ENCODE peak calls at places on chromosomes 11 and 22, in six cellular contexts. B is LHCN-M2, I is Daoy, P is EH, Q is spleen, C is globus pallidus. H is an unnamed sample.

GRCh38 chr22:50252081-50253045 is 1.3 kb upstream of the HDAC10 start:
- DNase-seq in B (peak), I (peak), P (peak), Q (peak), C (no peak), H (peak)

GRCh38 chr22:38504731-38505594 is 1.1 kb downstream of the DDX17 start:
- DNase-seq in B (peak), I (peak), P (peak), Q (peak), C (no peak), H (peak)

GRCh38 chr22:23499845-23500500 is 80.1 kb downstream of the IGLL1 start:
- DNase-seq in B (no peak), I (no peak), P (no peak), Q (peak), C (no peak), H (no peak)

GRCh38 chr11:1121343-1122331 is 36.1 kb upstream of the MUC5AC start:
- DNase-seq in B (no peak), I (no peak), P (no peak), Q (peak), C (no peak), H (no peak)

GRCh38 chr11:58770627-58771457 is 39.1 kb upstream of the GLYAT start:
- DNase-seq in B (peak), I (peak), P (peak), Q (no peak), C (no peak), H (peak)

GRCh38 chr11:60130496-60130895 is 42.0 kb downstream of the MS4A2 start:
- DNase-seq in B (peak), I (peak), P (no peak), Q (no peak), C (peak), H (no peak)

GRCh38 chr11:117745346-117745745 is 51.7 kb downstream of the DSCAML1 start:
- DNase-seq in B (no peak), I (no peak), P (no peak), Q (peak), C (no peak), H (no peak)

GRCh38 chr11:73530109-73530508 is 67.8 kb downstream of the FAM168A start:
- DNase-seq in B (no peak), I (no peak), P (peak), Q (no peak), C (no peak), H (no peak)

GRCh38 chr11:130199792-130200191 is 40.2 kb downstream of the ST14 start:
- DNase-seq in B (no peak), I (no peak), P (no peak), Q (no peak), C (no peak), H (no peak)

GRCh38 chr11:2172676-2173075 is 1.1 kb upstream of the TH start:
- DNase-seq in B (no peak), I (no peak), P (no peak), Q (no peak), C (no peak), H (no peak)

GRCh38 chr11:73565804-73566203 is 32.1 kb downstream of the FAM168A start:
- DNase-seq in B (no peak), I (no peak), P (no peak), Q (no peak), C (no peak), H (no peak)

GRCh38 chr11:69509846-69510390 is 28.5 kb downstream of the LINC01488 start:
- DNase-seq in B (no peak), I (no peak), P (no peak), Q (peak), C (no peak), H (no peak)

GRCh38 chr11:34068098-34068497 is 16.6 kb downstream of the CAPRIN1 start:
- DNase-seq in B (peak), I (no peak), P (peak), Q (no peak), C (no peak), H (no peak)

GRCh38 chr11:133844217-133844616 is 1.1 kb downstream of the SPATA19 start:
- DNase-seq in B (no peak), I (no peak), P (no peak), Q (no peak), C (no peak), H (no peak)

GRCh38 chr22:37015587-37015878 is 3.7 kb downstream of the TST start:
- DNase-seq in B (no peak), I (no peak), P (no peak), Q (no peak), C (no peak), H (no peak)

GRCh38 chr11:67664213-67664585 is 10.2 kb downstream of the ALDH3B2 start:
- DNase-seq in B (no peak), I (no peak), P (no peak), Q (no peak), C (no peak), H (no peak)

GRCh38 chr11:127193916-127194315 is 193.3 kb upstream of the KIRREL3 start:
- DNase-seq in B (no peak), I (no peak), P (no peak), Q (no peak), C (no peak), H (no peak)

GRCh38 chr11:30346068-30346688 is 23.3 kb downstream of the ARL14EP start:
- DNase-seq in B (peak), I (peak), P (peak), Q (no peak), C (peak), H (peak)

GRCh38 chr22:22893891-22894739 is 6.5 kb downstream of the IGLL5 start:
- DNase-seq in B (no peak), I (no peak), P (no peak), Q (peak), C (no peak), H (no peak)

GRCh38 chr11:563812-564578 is 3.2 kb downstream of the RASSF7 start:
- DNase-seq in B (no peak), I (no peak), P (no peak), Q (peak), C (no peak), H (no peak)

GRCh38 chr11:87359401-87359800 is 321.7 kb downstream of the TMEM135 start:
- DNase-seq in B (no peak), I (no peak), P (no peak), Q (no peak), C (no peak), H (no peak)

GRCh38 chr11:47577460-47578041 is 1.2 kb downstream of the KBTBD4 start:
- DNase-seq in B (no peak), I (no peak), P (peak), Q (peak), C (no peak), H (no peak)

GRCh38 chr22:20205964-20206708 is 55.3 kb upstream of the CCDC188 start:
- DNase-seq in B (peak), I (peak), P (peak), Q (peak), C (peak), H (peak)

GRCh38 chr22:17866621-17867020 is 92.4 kb upstream of the BID start:
- DNase-seq in B (no peak), I (no peak), P (no peak), Q (no peak), C (no peak), H (no peak)

GRCh38 chr11:1604711-1605110 is 3.6 kb downstream of the KRTAP5-3 start:
- DNase-seq in B (no peak), I (no peak), P (no peak), Q (peak), C (no peak), H (no peak)

H was measured in foreskin fibroblast.